ENCODE peak calls at places on chromosomes 11 and 22, in four cellular contexts. U is heart left ventricle, A is testis, E is upper lobe of right lung. J is an unnamed sample.

GRCh38 chr11:13434247-13435205 is 28.5 kb downstream of the BTBD10 start:
- DNase-seq in U (no peak), A (no peak), E (no peak), J (no peak)

GRCh38 chr11:108788565-108789199 is 123.8 kb downstream of the DDX10 start:
- DNase-seq in U (no peak), A (peak; percentile 45), E (no peak), J (no peak)

GRCh38 chr11:112418438-112418837 is 157.8 kb upstream of the PLET1 start:
- DNase-seq in U (no peak), A (no peak), E (no peak), J (no peak)

GRCh38 chr11:78698612-78699011 is 123.9 kb upstream of the NARS2 start:
- DNase-seq in U (peak; percentile 79), A (no peak), E (no peak), J (no peak)

GRCh38 chr11:112498701-112499100 is 238.0 kb upstream of the PLET1 start:
- DNase-seq in U (no peak), A (no peak), E (no peak), J (no peak)

GRCh38 chr11:70314730-70315129 is 44.2 kb downstream of the PPFIA1 start:
- DNase-seq in U (no peak), A (no peak), E (no peak), J (no peak)

GRCh38 chr11:10625281-10625981 is 57.0 kb upstream of the LYVE1 start:
- DNase-seq in U (no peak), A (no peak), E (no peak), J (no peak)

GRCh38 chr22:45998638-45999378 is 21.8 kb upstream of the WNT7B start:
- DNase-seq in U (peak; percentile 20), A (no peak), E (peak; percentile 45), J (no peak)

GRCh38 chr22:25839755-25840154 is 97.8 kb downstream of the MYO18B start:
- DNase-seq in U (no peak), A (no peak), E (no peak), J (no peak)

GRCh38 chr22:27270818-27271510 is 530.6 kb downstream of the MN1 start:
- DNase-seq in U (peak; percentile 64), A (peak; percentile 86), E (no peak), J (no peak)

GRCh38 chr22:32545801-32546200 is 71.2 kb downstream of the FBXO7 start:
- DNase-seq in U (peak; percentile 44), A (no peak), E (no peak), J (no peak)

GRCh38 chr11:45285931-45286632 is at the start of gene SYT13:
- DNase-seq in U (no peak), A (peak; percentile 14), E (no peak), J (no peak)

GRCh38 chr11:128409476-128409875 is 177.9 kb downstream of the ETS1 start:
- DNase-seq in U (no peak), A (no peak), E (no peak), J (no peak)

GRCh38 chr11:72091292-72091691 is 10.6 kb downstream of the LRRC51 start:
- DNase-seq in U (peak; percentile 73), A (peak; percentile 86), E (peak; percentile 74), J (peak; percentile 67)

GRCh38 chr22:38114484-38115398 is 4.3 kb upstream of the BAIAP2L2 start:
- DNase-seq in U (peak; percentile 90), A (peak; percentile 90), E (peak; percentile 92), J (peak; percentile 78)

DNA sequence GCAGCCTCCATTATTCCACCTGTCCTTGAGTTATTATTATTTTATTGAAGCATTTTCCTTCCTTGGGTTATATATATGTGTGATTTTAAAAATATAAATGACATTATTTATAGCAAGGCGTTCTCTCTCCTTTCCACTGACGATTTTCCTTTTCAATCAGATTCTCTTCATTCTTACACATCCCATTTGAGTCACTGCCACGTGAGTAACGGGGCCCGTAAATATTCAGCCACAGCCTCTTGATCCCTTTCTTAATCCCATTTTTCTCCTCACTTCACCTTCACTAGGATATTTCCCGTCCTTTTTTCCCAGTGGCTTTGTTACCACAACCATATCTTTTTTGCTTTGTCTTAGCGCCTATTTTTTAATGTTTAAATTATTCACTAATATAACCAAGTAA is 396.2 kb downstream of the NTM start:
- DNase-seq in U (no peak), A (no peak), E (no peak), J (no peak)
- H3K4me3 ChIP-seq in U (no peak overlapping the region), A (no peak overlapping the region), E (no peak overlapping the region), J (no peak overlapping the region)

GRCh38 chr11:134468081-134468668 is 56.1 kb upstream of the B3GAT1 start:
- DNase-seq in U (no peak), A (no peak), E (peak; percentile 55), J (no peak)

GRCh38 chr11:134464981-134465730 is 53.1 kb upstream of the B3GAT1 start:
- DNase-seq in U (no peak), A (no peak), E (no peak), J (no peak)

GRCh38 chr11:134466035-134466908 is 54.2 kb upstream of the B3GAT1 start:
- DNase-seq in U (no peak), A (no peak), E (no peak), J (no peak)

GRCh38 chr11:134468796-134469195 is 56.8 kb upstream of the B3GAT1 start:
- DNase-seq in U (no peak), A (no peak), E (no peak), J (no peak)

GRCh38 chr11:134466909-134467567 is 55.0 kb upstream of the B3GAT1 start:
- DNase-seq in U (no peak), A (no peak), E (no peak), J (no peak)
- H3K36me3 ChIP-seq in U (no peaks in the 10 kb centered on the region), A (no peaks in the 10 kb centered on the region), E (no peaks in the 10 kb centered on the region), J (no peaks in the 10 kb centered on the region)

GRCh38 chr11:94973099-94973968 is at the start of the genes CWC15 and KDM4D:
- DNase-seq in U (peak; percentile 96), A (peak; percentile 97), E (peak; percentile 97), J (peak; percentile 93)
- H3K4me3 ChIP-seq in U (peak within 1 kb of the TSS; percentile 71), A (peak within 1 kb of the TSS; percentile 85), E (peak within 1 kb of the TSS; percentile 97), J (peak within 1 kb of the TSS; percentile 92)

DNA sequence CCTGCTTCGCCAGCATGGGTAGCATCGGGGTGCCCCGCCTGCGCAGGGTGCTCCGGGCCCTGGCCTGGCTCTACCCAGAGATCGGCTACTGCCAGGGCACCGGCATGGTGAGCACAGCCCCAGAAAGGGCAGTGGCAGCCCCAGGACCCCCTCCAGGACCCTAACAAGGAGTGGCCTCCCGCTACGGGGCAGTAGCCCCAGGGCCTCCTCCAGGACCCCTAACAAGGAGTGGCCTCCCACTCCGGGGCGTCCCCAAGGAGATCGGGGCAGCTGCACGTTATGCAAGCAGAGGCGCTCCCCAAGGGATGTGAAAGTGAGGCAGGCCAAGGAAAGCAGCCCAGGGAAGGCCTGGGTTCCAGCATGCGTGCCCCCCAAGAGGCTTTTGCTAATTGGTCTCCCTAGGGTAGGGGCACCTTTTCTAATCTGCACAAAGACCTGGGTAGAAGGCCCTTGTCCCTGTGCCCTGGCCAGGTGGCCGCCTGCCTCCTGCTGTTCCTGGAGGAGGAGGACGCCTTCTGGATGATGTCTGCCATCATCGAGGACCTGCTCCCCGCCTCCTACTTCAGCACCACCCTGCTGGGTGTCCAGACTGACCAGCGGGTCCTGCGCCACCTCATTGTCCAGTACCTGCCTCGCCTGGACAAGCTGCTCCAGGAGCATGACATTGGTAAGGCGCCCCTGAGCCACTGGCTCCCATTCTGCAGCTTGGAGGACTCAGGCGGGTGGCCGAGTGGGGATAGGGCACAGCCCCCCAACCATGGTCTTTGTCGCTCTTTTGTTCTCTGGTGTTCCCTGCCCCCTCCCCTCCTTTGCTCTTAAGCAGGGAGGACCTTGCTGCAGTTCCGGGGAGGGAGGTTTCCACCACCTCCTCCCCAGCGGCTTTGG is 35.0 kb downstream of the SGSM3 start:
- DNase-seq in U (no peak), A (no peak), E (peak; percentile 60), J (no peak)
- H3K36me3 ChIP-seq in U (peaks cover 3% of the 10 kb centered on the region), A (no peaks in the 10 kb centered on the region), E (peaks cover 77% of the 10 kb centered on the region), J (peaks cover 83% of the 10 kb centered on the region)

DNA sequence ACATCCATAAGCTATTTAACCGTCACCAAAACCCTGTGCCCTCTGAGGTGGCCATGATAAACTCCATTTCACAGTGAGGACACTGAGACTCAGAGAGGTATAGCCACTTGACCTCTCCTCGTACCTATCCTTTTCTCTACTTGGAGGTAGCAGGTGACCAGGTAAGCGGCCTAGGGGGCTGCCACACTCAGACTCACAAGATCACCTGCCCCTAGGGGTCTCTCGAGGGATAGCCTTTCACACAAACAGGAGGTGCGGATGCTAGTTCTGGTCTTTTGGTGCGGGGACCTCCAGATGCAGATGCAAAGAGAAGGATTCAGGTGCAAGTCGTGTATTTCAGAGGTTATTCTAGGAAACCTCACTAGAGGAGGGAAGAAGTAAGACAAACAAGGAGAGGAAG is 14.6 kb downstream of the MS4A18 start:
- DNase-seq in U (no peak), A (no peak), E (no peak), J (no peak)
- H3K4me3 ChIP-seq in U (no peak overlapping the region), A (no peak overlapping the region), E (no peak overlapping the region), J (no peak overlapping the region)

DNA sequence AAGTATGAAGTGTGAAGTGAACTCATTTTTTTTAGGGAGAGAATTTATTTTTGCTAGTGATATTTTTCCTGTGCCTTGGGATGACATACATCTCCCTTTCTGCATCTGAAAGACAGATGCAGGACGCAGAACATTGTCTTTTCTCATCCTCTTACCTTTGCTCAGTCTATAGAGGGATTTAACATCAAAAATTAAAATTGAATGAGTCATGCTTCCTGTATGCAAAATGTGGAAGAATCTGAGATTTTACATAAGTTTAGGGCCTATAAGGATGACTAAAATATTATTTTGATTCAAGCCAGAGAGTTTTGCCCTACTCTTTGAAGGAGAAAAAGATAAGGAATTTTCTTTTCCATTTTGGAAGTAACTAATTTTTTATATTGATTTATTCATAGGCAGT is 27.3 kb downstream of the XRCC6 start:
- DNase-seq in U (no peak), A (no peak), E (no peak), J (no peak)
- H3K36me3 ChIP-seq in U (peaks cover 2% of the 10 kb centered on the region), A (no peaks in the 10 kb centered on the region), E (peaks cover 97% of the 10 kb centered on the region), J (peaks cover 90% of the 10 kb centered on the region)

J was measured in gastrocnemius medialis.